ENCODE peak calls at places on chromosomes 4 and X, in six cellular contexts. H is choroid plexus epithelial cell; N is CD8-positive, alpha-beta T cell; U is adrenal gland; I is stomach; Z is tibial nerve. S is an unnamed sample.

GRCh38 chrX:124534530-124534929 is 188.2 kb downstream of the SH2D1A start:
- DNase-seq in H (no peak), Z (no peak), U (no peak), I (no peak), N (no peak), S (no peak)

GRCh38 chr4:155692990-155693659 is 26.5 kb downstream of the GUCY1A1 start:
- DNase-seq in U (no peak), I (no peak), H (no peak), N (no peak), Z (no peak), S (no peak)

GRCh38 chr4:76951333-76952033 is 1.9 kb downstream of the SEPTIN11 start:
- DNase-seq in Z (no peak), N (no peak), U (no peak), H (peak), I (no peak), S (no peak)

GRCh38 chrX:68186552-68187262 is 246.6 kb downstream of the OPHN1 start:
- DNase-seq in U (no peak), H (peak), I (no peak), Z (no peak), N (no peak), S (no peak)

GRCh38 chrX:44596277-44596676 is 53.6 kb upstream of the FUNDC1 start:
- DNase-seq in I (no peak), N (no peak), Z (no peak), H (no peak), U (no peak), S (no peak)

GRCh38 chr4:8575457-8575856 is 4.7 kb upstream of the GPR78 start:
- DNase-seq in Z (no peak), U (no peak), I (no peak), H (no peak), N (no peak), S (no peak)

GRCh38 chr4:174871407-174871806 is 42.4 kb upstream of the GLRA3 start:
- DNase-seq in U (no peak), I (no peak), N (no peak), Z (no peak), H (no peak), S (no peak)

GRCh38 chr4:89807441-89808140 is 29.4 kb downstream of the SNCA start:
- DNase-seq in Z (no peak), I (no peak), U (no peak), N (no peak), H (no peak), S (no peak)

GRCh38 chr4:1371831-1372165 is 24.8 kb downstream of the UVSSA start:
- DNase-seq in N (no peak), H (no peak), Z (no peak), U (no peak), I (no peak), S (no peak)

GRCh38 chrX:55014897-55015299 is 14.7 kb downstream of the APEX2 start:
- DNase-seq in H (no peak), U (no peak), Z (no peak), I (no peak), N (no peak), S (no peak)

GRCh38 chr4:155271557-155271956 is 63.1 kb downstream of the NPY2R start:
- DNase-seq in U (no peak), Z (no peak), H (peak), N (no peak), I (no peak), S (no peak)

GRCh38 chr4:92163348-92163747 is 140.4 kb upstream of the GRID2 start:
- DNase-seq in I (no peak), U (no peak), H (peak), N (no peak), Z (no peak), S (no peak)
- TF ChIP-seq CTCF in I (no peak), U (no peak), H (peak), N (no peak), Z (no peak), S (no peak)

GRCh38 chrX:21723814-21724213 is 34.1 kb downstream of the SMPX start:
- DNase-seq in I (no peak), Z (no peak), U (no peak), N (no peak), H (no peak), S (no peak)

GRCh38 chrX:21723097-21723496 is 34.8 kb downstream of the SMPX start:
- DNase-seq in N (no peak), Z (no peak), H (no peak), U (no peak), I (no peak), S (no peak)

GRCh38 chrX:21728276-21728968 is 29.5 kb downstream of the SMPX start:
- DNase-seq in I (no peak), U (no peak), Z (no peak), H (no peak), N (no peak), S (no peak)

GRCh38 chrX:21725916-21726315 is 32.0 kb downstream of the SMPX start:
- DNase-seq in U (no peak), N (no peak), H (no peak), I (no peak), Z (no peak), S (no peak)

GRCh38 chrX:21725498-21725897 is 32.4 kb downstream of the SMPX start:
- DNase-seq in Z (no peak), I (no peak), N (no peak), H (peak), U (no peak), S (no peak)
- TF ChIP-seq CTCF in Z (peak), I (no peak), N (no peak), H (peak), U (no peak), S (no peak)

DNA sequence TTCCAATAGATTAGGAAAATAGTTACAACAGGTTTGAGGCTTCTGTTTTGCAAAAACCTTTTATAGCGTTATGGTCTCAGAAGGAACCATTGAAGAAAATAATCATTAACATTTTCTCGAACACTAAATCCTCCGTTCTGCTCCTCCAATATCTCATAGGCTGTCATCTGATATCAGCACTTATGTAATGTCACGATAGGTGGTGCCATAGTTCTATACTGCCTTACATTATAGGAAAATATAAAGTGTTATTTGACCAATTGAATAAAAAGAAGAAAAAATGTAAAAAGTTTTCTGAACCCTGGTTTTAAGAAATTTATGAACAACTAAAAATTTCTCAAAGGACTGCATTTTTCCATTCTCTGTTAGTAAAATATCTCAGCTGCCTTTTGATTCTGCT is 291.4 kb downstream of the RPA4 start:
- DNase-seq in U (no peak), H (no peak), Z (no peak), N (no peak), I (no peak), S (no peak)
- TF ChIP-seq CTCF in U (no peak), H (no peak), Z (no peak), N (no peak), I (no peak), S (no peak)

GRCh38 chr4:6550821-6551220 is 24.2 kb upstream of the MAN2B2 start:
- DNase-seq in I (no peak), H (no peak), Z (no peak), U (no peak), N (no peak), S (no peak)

GRCh38 chr4:6549445-6549844 is 25.5 kb upstream of the MAN2B2 start:
- DNase-seq in Z (no peak), N (no peak), H (no peak), I (no peak), U (no peak), S (no peak)

GRCh38 chr4:6549890-6550620 is 24.9 kb upstream of the MAN2B2 start:
- DNase-seq in Z (no peak), N (no peak), I (no peak), U (no peak), H (no peak), S (no peak)

GRCh38 chr4:6548201-6548881 is 26.6 kb upstream of the MAN2B2 start:
- DNase-seq in I (no peak), U (no peak), H (peak), Z (no peak), N (no peak), S (no peak)

GRCh38 chr4:6548882-6549230 is 26.1 kb upstream of the MAN2B2 start:
- DNase-seq in I (no peak), H (no peak), Z (no peak), N (no peak), U (no peak), S (no peak)
- TF ChIP-seq CTCF in I (no peak), H (no peak), Z (no peak), N (no peak), U (no peak), S (no peak)

DNA sequence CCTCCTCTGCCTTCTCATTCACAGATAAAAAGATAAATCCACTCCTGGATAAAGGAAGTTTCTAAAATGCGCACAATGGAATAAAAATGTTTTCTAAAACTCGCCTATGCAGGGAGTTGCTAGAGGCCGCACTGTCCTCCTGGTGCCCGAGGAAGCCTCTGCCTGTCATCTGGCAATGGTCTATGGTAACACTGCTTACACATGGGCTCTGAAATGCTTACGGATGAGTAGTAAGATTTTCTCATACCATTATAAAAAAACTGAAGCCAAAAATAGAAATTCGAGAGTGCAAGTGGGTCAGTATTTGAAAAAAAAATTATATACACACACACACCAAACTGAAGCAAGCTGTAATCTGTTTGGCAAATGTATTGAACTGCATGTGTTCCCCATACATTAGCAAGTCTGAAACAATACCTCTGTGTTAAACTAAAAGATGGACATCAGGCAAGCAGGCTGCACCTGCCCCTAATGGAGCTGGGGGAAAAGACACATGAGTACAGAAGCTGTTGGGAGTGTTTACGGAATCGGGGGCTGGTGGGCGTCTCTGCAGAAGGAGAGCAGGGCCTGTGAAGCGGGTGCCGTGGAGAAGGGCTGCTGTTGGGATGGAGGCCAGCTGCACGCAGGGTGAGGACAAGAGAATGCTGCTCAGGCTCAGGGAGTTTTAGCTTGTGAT is 103.3 kb upstream of the FAT1 start:
- DNase-seq in Z (no peak), U (no peak), N (no peak), H (no peak), I (no peak), S (no peak)
- TF ChIP-seq CTCF in Z (no peak), U (no peak), N (no peak), H (no peak), I (no peak), S (no peak)

GRCh38 chrX:5458300-5458699 is 770.4 kb downstream of the NLGN4X start:
- DNase-seq in Z (no peak), N (no peak), H (no peak), U (no peak), I (no peak), S (no peak)
- TF ChIP-seq CTCF in Z (no peak), N (no peak), H (no peak), U (no peak), I (no peak), S (no peak)

DNA sequence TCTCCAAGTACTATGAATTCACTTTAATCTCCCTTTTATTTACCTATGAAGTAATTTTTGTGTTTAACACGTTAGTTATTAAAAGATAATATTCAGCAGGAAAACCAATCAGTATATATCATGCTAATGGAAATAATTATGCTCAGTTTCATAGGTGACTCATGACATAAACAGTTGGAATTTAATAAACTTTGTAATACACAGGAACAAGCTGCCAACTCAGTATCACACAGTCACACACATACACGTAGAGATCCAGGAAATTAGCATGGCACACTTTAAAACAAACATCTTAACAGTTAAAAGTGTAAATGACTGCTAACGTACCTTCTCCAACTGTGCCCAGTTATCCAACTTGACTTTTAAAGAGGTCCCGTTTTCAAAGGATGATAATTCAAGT is 2.3 kb downstream of the SPATA4 start:
- DNase-seq in H (peak), I (no peak), Z (no peak), N (no peak), U (no peak), S (no peak)
- TF ChIP-seq CTCF in H (no peak), I (no peak), Z (no peak), N (no peak), U (no peak), S (no peak)

DNA sequence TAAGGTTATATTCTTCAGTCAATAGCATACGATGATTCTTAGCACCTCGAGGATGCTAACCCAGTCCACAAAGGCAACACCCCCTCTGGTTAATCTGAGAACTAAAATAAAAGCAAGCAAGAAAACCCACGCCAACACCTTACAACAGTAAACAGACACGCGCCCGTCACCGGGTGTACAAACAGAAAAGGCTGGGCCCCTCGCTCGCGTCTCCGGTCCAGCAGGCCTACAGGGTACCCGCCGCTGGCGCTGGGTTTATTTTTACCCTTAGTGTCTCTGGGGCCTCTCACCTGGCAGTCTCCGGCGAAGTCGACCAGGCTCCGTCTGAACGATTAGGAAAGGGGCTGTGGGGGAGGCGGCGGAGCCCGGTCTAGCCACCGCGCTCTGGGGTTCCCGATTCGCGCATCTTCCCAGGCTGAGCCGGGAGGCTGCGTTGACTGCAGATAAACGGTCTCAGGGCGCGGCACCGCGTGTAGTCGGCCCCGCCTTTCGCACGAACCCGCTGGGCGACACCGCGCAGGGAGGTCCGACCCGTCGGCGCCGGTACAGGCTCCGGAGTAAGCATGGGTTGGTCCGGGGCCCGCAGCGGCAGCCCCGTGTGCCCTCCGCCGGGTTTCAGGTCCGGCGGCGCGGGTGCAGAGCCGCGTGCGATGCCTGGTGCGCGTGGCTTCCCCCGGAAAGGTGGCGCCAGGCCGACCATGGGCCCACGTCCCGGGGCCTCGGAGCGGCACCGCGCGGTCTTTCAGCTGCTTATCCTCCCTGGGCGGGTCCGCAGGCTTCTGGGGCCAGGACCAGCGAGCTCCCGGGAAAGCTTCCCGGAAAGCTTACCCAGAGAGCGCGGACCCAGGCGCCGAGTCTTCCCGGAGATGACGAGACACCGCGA is at the start of gene SLC9B2:
- DNase-seq in H (peak), U (peak), N (peak), I (peak), Z (peak), S (peak)
- TF ChIP-seq CTCF in H (peak), U (no peak), N (no peak), I (no peak), Z (peak), S (no peak)

GRCh38 chr4:125244848-125245450 is 69.8 kb upstream of the FAT4 start:
- DNase-seq in I (no peak), U (no peak), N (no peak), Z (no peak), H (peak), S (no peak)
- TF ChIP-seq CTCF in I (no peak), U (no peak), N (no peak), Z (peak), H (peak), S (no peak)

S was measured in natural killer cell.